ENCODE peak calls at places on chromosome 21, in seven cellular contexts. S, V, A, Y, J, M and T are unnamed samples.

GRCh38 chr21:28521932-28522826 is 470.5 kb downstream of the LTN1 start:
- DNase-seq in S (peak), V (peak), A (no peak), Y (peak), J (peak), M (no peak), T (peak)

GRCh38 chr21:18369115-18369514 is 34.5 kb downstream of the TMPRSS15 start:
- DNase-seq in S (no peak), V (no peak), A (no peak), Y (peak), J (peak), M (no peak), T (peak)

GRCh38 chr21:30164796-30165195 is 1.8 kb downstream of the CLDN17 start:
- DNase-seq in S (no peak), V (no peak), A (no peak), Y (no peak), J (no peak), M (no peak), T (peak)

GRCh38 chr21:40829308-40829707 is 17.6 kb downstream of the DSCAM start:
- DNase-seq in S (no peak), V (no peak), A (no peak), Y (no peak), J (no peak), M (no peak), T (no peak)

GRCh38 chr21:18294100-18294499 is 49.5 kb downstream of the CHODL start:
- DNase-seq in S (no peak), V (no peak), A (no peak), Y (no peak), J (no peak), M (no peak), T (no peak)

GRCh38 chr21:20802631-20803260 is 195.5 kb upstream of the NCAM2 start:
- DNase-seq in S (no peak), V (no peak), A (no peak), Y (no peak), J (no peak), M (no peak), T (no peak)

GRCh38 chr21:31203371-31204054 is 140.5 kb downstream of the TIAM1 start:
- DNase-seq in S (no peak), V (no peak), A (no peak), Y (peak), J (peak), M (no peak), T (peak)

GRCh38 chr21:42986125-42986783 is 11.9 kb downstream of the PKNOX1 start:
- DNase-seq in S (no peak), V (no peak), A (no peak), Y (no peak), J (no peak), M (no peak), T (no peak)

GRCh38 chr21:42258150-42258884 is 39.4 kb downstream of the ABCG1 start:
- DNase-seq in S (peak), V (no peak), A (peak), Y (peak), J (peak), M (no peak), T (peak)

GRCh38 chr21:33967086-33967571 is 51.5 kb upstream of the ATP5PO start:
- DNase-seq in S (no peak), V (no peak), A (no peak), Y (no peak), J (no peak), M (no peak), T (no peak)

GRCh38 chr21:33734326-33734725 is 92.0 kb downstream of the ITSN1 start:
- DNase-seq in S (no peak), V (peak), A (no peak), Y (peak), J (no peak), M (no peak), T (no peak)

GRCh38 chr21:18178509-18178908 is 66.1 kb upstream of the CHODL start:
- DNase-seq in S (no peak), V (no peak), A (no peak), Y (no peak), J (no peak), M (no peak), T (no peak)

GRCh38 chr21:39445339-39446269 is at the start of gene LCA5L:
- DNase-seq in S (peak), V (peak), A (peak), Y (peak), J (peak), M (peak), T (peak)
- TF ChIP-seq CTCF in S (no peak), V (no peak), A (peak), Y (no peak), J (peak), M (peak), T (no peak)

DNA sequence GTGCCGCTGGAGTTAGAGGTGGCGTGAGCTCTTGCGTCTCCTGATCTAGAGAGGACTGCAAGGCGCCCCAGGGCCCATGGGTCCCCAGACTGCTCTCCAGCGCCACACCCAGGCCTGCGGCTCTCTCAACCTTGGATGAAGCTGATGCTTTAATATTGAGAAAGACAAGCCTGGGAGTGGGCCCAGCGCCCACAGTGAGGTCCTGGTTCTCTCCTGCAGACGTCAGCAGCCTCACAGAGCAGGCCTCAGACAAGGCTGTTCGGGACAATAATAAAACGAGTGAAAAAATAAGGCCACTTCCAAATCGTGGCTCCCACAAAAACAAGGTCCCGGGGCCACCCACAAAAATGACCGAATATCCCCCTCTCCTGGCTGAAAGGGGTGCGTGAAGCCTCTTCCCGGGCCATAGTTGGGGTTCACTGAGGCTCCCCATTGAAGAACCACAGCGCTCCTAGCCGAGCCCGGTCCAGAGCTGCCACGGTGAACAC is 6.0 kb upstream of the DNMT3L start:
- DNase-seq in S (no peak), V (no peak), A (no peak), Y (no peak), J (no peak), M (no peak), T (peak)
- TF ChIP-seq CTCF in S (no peak), V (peak), A (no peak), Y (no peak), J (peak), M (peak), T (peak)

GRCh38 chr21:45767071-45768006 is 123.8 kb downstream of the PCBP3 start:
- DNase-seq in S (no peak), V (no peak), A (no peak), Y (peak), J (peak), M (no peak), T (no peak)

GRCh38 chr21:45768011-45768740 is 124.7 kb downstream of the PCBP3 start:
- DNase-seq in S (no peak), V (no peak), A (no peak), Y (peak), J (peak), M (no peak), T (no peak)

GRCh38 chr21:45769239-45769758 is 125.8 kb downstream of the PCBP3 start:
- DNase-seq in S (no peak), V (no peak), A (no peak), Y (no peak), J (no peak), M (no peak), T (no peak)

GRCh38 chr21:45769896-45770295 is 126.4 kb downstream of the PCBP3 start:
- DNase-seq in S (no peak), V (no peak), A (no peak), Y (no peak), J (no peak), M (no peak), T (no peak)

GRCh38 chr21:45768741-45769049 is 125.2 kb downstream of the PCBP3 start:
- DNase-seq in S (no peak), V (no peak), A (no peak), Y (no peak), J (no peak), M (no peak), T (peak)
- TF ChIP-seq CTCF in S (no peak), V (no peak), A (no peak), Y (peak), J (peak), M (no peak), T (no peak)

GRCh38 chr21:23152130-23152529 is 2153.9 kb downstream of the NCAM2 start:
- DNase-seq in S (no peak), V (no peak), A (no peak), Y (no peak), J (no peak), M (no peak), T (peak)
- TF ChIP-seq CTCF in S (no peak), V (no peak), A (no peak), Y (no peak), J (no peak), M (no peak), T (no peak)

GRCh38 chr21:38272215-38272614 is 15.4 kb downstream of the KCNJ15 start:
- DNase-seq in S (no peak), V (no peak), A (no peak), Y (no peak), J (no peak), M (no peak), T (no peak)

GRCh38 chr21:38277501-38278111 is 20.8 kb downstream of the KCNJ15 start:
- DNase-seq in S (no peak), V (peak), A (no peak), Y (peak), J (peak), M (no peak), T (peak)

GRCh38 chr21:38268859-38269566 is 12.2 kb downstream of the KCNJ15 start:
- DNase-seq in S (no peak), V (no peak), A (no peak), Y (no peak), J (no peak), M (no peak), T (no peak)

GRCh38 chr21:38269567-38269917 is 12.8 kb downstream of the KCNJ15 start:
- DNase-seq in S (no peak), V (no peak), A (no peak), Y (no peak), J (no peak), M (no peak), T (no peak)

DNA sequence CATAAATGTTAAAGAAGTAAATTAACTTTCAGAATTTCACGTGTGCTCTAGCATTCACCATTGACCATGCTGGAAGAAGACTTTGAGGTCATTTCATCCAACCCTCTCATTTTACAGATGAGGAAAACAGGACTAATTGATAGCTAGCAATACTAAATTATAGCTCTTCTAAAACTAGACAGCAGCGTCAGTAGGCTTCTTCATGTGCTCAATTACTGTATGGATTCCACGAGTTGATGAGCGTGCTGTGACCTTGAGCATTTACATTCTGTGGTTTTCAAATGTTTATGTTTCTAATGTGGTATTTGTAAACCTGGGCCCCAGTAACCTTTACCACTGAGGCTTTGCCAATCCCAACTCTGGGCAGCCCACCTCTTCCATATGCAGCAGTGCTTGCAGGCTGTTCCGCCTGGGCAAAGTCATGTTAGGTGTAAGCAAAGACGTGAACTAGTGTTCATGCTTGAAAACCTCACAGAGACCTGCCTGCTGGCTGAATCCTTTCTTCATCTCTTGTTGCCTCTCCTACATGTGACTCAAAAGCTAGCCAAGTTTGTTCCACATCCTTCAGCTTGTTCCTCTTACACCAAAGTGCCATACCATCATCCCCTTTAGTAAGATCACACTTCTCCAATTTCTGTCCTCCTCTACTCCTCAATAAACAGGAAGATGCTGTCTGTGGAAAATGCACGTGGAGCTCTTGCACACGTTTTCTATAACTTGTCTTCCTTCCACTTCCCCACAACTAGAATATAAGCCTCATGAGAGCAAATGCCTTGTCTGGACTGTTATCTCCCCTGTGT is 17.2 kb downstream of the KCNJ15 start:
- DNase-seq in S (no peak), V (peak), A (no peak), Y (no peak), J (no peak), M (no peak), T (no peak)
- TF ChIP-seq CTCF in S (no peak), V (no peak), A (no peak), Y (no peak), J (no peak), M (no peak), T (no peak)

DNA sequence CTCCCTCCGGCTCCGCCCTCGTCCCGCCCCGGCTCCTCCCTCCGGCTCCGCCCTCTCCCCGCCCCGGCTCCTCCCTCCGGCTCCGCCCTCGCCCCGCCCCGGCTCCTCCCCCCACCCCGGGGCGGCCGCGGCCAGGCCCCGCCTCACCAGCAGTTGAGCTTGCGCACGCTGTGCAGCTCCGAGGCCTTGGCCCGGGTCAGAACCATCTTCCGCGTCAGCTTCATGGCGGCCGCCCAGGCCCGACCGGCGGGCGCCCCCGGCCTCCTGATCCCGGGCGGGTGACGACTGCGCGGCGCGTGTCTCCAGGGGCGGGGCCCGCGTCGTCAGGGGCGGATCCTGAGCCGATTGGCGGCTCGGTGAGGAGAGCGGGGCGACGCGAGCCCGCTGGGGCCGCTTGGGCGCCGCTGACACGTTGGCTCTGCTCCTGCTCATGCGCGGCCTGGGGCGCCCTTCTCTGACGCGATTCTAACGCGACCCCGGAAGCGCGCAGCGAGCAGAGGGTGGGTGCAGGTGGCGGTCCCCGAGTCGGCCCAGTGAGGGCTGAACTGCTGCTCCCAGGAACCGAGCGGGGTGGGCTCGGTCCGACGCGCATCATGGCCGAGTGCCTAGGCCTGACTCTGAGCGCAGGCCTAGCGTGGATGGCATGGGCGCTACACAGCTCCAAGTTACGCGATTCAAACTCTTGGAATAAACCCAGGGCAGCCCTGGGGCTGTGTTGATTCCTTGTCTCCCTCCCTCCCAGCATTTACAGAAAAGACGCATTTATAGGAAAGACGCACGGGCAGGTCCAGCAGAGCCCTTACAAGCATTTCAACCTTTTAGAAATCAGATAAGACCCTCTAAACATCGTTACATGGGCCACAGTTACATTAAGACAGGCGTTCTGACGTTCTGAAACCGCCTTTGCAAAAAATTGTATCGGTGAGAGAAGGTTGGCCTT is at the start of gene CFAP410:
- DNase-seq in S (peak), V (peak), A (peak), Y (peak), J (peak), M (peak), T (peak)
- TF ChIP-seq CTCF in S (no peak), V (no peak), A (no peak), Y (no peak), J (no peak), M (peak), T (no peak)